ENCODE peak calls at places on chromosome 4, in five cellular contexts. H is uterus, I is WERI-Rb-1, X is cardiac muscle cell, K is transverse colon. L is an unnamed sample.

GRCh38 chr4:146342600-146343192 is 128.4 kb downstream of the REELD1 start:
- DNase-seq in H (peak), K (no peak), X (peak), I (peak), L (no peak)

GRCh38 chr4:52822583-52823477 is 39.3 kb upstream of the RASL11B start:
- DNase-seq in X (peak), H (no peak), K (no peak), I (no peak), L (no peak)

GRCh38 chr4:140233811-140234696 is 80.1 kb upstream of the MAML3 start:
- DNase-seq in K (no peak), X (peak), H (peak), I (no peak), L (no peak)

GRCh38 chr4:21790437-21791029 is 158.0 kb downstream of the KCNIP4 start:
- DNase-seq in H (no peak), X (peak), K (no peak), I (no peak), L (no peak)

GRCh38 chr4:103645991-103646390 is 73.8 kb downstream of the TACR3 start:
- DNase-seq in H (no peak), K (no peak), X (no peak), I (no peak), L (no peak)

GRCh38 chr4:101651778-101652177 is 138.8 kb upstream of the BANK1 start:
- DNase-seq in H (no peak), K (no peak), X (no peak), I (no peak), L (peak)

GRCh38 chr4:8320386-8320750 is 50.8 kb downstream of the HTRA3 start:
- DNase-seq in X (no peak), K (no peak), I (peak), H (no peak), L (peak)

GRCh38 chr4:8675383-8675782 is 82.8 kb downstream of the CPZ start:
- DNase-seq in K (no peak), I (no peak), H (no peak), X (peak), L (no peak)

GRCh38 chr4:115844180-115844579 is 730.8 kb upstream of the NDST4 start:
- DNase-seq in K (no peak), X (no peak), H (no peak), I (no peak), L (no peak)

GRCh38 chr4:4866833-4867744 is 7.6 kb downstream of the MSX1 start:
- DNase-seq in H (peak), I (peak), K (no peak), X (peak), L (peak)

GRCh38 chr4:33357121-33357520 is 2637.0 kb downstream of the PCDH7 start:
- DNase-seq in K (no peak), H (no peak), I (no peak), X (no peak), L (no peak)

GRCh38 chr4:88006956-88007303 is 505 bp upstream of the PKD2 start:
- DNase-seq in H (no peak), K (no peak), I (no peak), X (no peak), L (no peak)

GRCh38 chr4:117971406-117971805 is 62.9 kb upstream of the NDST3 start:
- DNase-seq in K (no peak), I (peak), H (no peak), X (no peak), L (no peak)

GRCh38 chr4:41718907-41719306 is 29.6 kb downstream of the PHOX2B start:
- DNase-seq in H (no peak), X (no peak), I (no peak), K (no peak), L (no peak)

GRCh38 chr4:6694177-6694901 is 661 bp downstream of the S100P start:
- DNase-seq in H (no peak), K (no peak), X (no peak), I (no peak), L (no peak)

GRCh38 chr4:108849611-108850406 is 87.0 kb upstream of the ETNPPL start:
- DNase-seq in I (no peak), K (no peak), H (no peak), X (peak), L (no peak)

GRCh38 chr4:159101983-159102622 is 776 bp upstream of the RAPGEF2 start:
- DNase-seq in I (no peak), K (no peak), X (peak), H (no peak), L (no peak)

GRCh38 chr4:180598281-180598680 is 1644.9 kb upstream of the TENM3 start:
- DNase-seq in X (no peak), K (no peak), H (no peak), I (no peak), L (no peak)

GRCh38 chr4:38815879-38816782 is 11.5 kb upstream of the TLR1 start:
- DNase-seq in X (no peak), K (no peak), I (no peak), H (no peak), L (no peak)

GRCh38 chr4:26015906-26016305 is 101.9 kb downstream of the SMIM20 start:
- DNase-seq in H (no peak), I (no peak), X (no peak), K (no peak), L (no peak)

GRCh38 chr4:23279377-23279988 is 586.7 kb downstream of the GBA3 start:
- DNase-seq in X (peak), H (no peak), K (no peak), I (no peak), L (no peak)

GRCh38 chr4:21512351-21512750 is 436.2 kb downstream of the KCNIP4 start:
- DNase-seq in X (peak), I (peak), K (no peak), H (no peak), L (no peak)

GRCh38 chr4:166435449-166435848 is 562.4 kb downstream of the TLL1 start:
- DNase-seq in X (peak), I (no peak), H (no peak), K (no peak), L (no peak)

GRCh38 chr4:122562436-122562835 is 58.4 kb downstream of the IL21 start:
- DNase-seq in H (no peak), K (no peak), X (no peak), I (no peak), L (no peak)

DNA sequence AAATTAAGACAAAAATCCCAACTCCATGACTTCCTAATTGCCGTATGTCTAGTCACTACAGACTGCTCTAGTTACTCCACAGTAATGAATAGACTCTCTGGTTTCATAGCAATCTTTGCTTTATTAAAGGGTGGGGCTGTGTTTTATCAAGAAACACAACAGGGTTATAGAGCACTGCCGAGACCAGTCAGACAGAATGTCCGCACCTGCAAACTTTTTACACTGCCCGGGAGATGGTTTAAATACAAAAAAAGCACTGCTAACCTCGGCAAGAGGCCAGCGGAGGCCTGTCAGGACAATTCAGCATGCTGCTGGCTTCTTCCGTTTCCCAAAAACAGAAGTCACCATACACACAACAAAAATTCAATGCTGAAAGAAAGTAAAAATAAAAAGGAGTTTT is 67.4 kb downstream of the IRF2 start:
- DNase-seq in I (no peak), H (no peak), K (peak), X (no peak), L (no peak)
- H3K27ac ChIP-seq in I (no peak), H (peak), K (peak), X (no peak), L (peak)

DNA sequence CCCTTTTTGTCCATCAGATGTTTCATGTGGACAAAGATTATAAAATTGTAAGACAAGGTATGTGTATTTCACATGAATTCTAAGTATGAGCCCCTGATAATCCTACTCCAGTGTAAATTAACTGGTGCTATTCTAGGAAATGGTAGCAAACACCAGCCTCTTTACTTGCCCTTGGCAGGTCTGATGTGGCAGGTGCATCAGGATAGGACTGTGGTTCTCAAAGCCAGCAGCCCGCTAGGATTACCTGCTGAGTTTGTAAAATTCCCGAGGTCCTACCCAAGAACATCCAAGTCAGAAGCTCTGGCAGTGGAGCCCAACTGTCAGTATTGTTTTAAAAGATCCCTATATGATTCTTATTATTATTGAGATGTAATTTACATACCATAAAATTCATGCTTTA is 174.0 kb upstream of the ANXA3 start:
- DNase-seq in I (no peak), X (no peak), K (no peak), H (no peak), L (no peak)
- TF ChIP-seq CTCF in I (no peak), X (no peak), K (no peak), H (no peak), L (no peak)

DNA sequence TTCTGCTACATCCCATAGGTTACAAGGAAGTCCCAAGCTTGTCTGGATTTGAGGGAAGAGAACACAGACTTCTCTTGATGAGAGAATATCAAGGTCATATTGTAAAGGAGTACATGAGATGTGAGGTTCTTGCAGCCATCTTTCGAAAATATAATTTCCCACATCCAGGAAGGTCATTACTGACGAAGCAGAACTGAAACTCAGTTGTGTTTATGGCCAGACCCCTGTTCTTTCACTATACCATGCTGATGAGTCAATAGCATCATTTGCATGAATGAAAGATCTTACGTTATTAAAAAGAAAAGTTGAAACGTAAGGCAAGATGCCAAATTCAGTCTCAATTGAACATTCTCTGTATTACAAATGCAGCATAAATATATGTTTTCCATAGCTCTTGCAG is 14.2 kb upstream of the CCDC149 start:
- DNase-seq in H (no peak), X (no peak), I (no peak), K (no peak), L (no peak)
- H3K4me3 ChIP-seq in H (no peak), X (no peak), I (no peak), K (no peak), L (no peak)

GRCh38 chr4:173217727-173218126 is 49.1 kb downstream of the GALNT7 start:
- DNase-seq in X (peak), H (no peak), I (no peak), K (no peak), L (no peak)
- H3K27ac ChIP-seq in X (no peak), H (no peak), I (no peak), K (no peak), L (no peak)

GRCh38 chr4:70676554-70677090 is 10.3 kb upstream of the JCHAIN start:
- DNase-seq in H (no peak), I (no peak), K (no peak), X (no peak), L (no peak)

GRCh38 chr4:70678383-70678999 is 9.8 kb upstream of the UTP3 start:
- DNase-seq in H (no peak), X (no peak), K (no peak), I (no peak), L (no peak)

DNA sequence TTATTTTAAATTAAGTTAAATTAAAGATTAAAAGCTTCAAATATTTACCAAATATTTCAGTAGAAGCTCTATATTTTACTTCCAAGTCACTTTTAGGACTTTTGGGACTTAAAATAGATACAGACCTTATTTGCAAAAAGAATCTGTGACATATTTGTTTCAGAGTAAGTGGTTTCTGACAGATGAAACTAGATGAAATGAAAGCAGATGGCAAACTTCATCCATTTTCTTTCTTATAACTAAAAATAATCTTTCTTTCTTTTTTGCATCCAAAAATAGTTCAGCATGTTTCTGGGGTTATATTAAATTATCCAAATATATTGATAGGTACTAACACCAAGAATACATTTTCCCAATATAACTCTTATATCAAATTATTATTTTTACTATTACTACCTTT is 6.6 kb upstream of the UTP3 start:
- DNase-seq in X (no peak), K (no peak), H (no peak), I (no peak), L (no peak)
- TF ChIP-seq CTCF in X (no peak), K (no peak), H (no peak), I (no peak), L (no peak)

GRCh38 chr4:152037435-152037834 is 276.6 kb upstream of the GATB start:
- DNase-seq in I (no peak), H (no peak), K (no peak), X (no peak), L (no peak)
- H3K4me3 ChIP-seq in I (no peak), H (no peak), K (no peak), X (no peak), L (no peak)

GRCh38 chr4:153224474-153224873 is 20.2 kb downstream of the TRIM2 start:
- DNase-seq in H (no peak), K (no peak), X (no peak), I (no peak), L (no peak)

GRCh38 chr4:153223935-153224334 is 19.7 kb downstream of the TRIM2 start:
- DNase-seq in I (no peak), K (no peak), X (no peak), H (no peak), L (no peak)

GRCh38 chr4:153222162-153222789 is 18.0 kb downstream of the TRIM2 start:
- DNase-seq in I (peak), K (peak), H (peak), X (peak), L (peak)

GRCh38 chr4:153222790-153223417 is 18.7 kb downstream of the TRIM2 start:
- DNase-seq in X (peak), I (no peak), K (peak), H (peak), L (peak)

DNA sequence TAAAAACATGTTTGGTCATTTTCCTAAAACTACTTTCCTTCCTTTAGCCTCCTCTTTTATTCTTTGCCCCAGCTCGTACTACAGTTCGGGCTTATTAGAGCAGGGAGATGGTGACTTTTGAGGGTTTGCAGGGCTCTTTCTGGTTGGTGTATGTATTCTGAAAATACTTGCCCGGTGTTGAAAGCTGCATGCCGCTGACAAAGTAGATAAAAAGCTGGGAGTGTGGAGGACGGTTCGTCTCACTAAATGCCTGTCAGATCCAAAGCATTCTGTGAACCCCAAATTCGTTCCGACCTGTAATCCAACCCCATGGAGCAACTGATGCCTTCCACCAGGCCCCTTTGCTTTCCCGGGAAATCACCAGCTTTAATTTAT is 19.2 kb downstream of the TRIM2 start:
- DNase-seq in H (no peak), X (peak), K (no peak), I (no peak), L (no peak)
- H3K27ac ChIP-seq in H (peak), X (peak), K (peak), I (peak), L (peak)

L was measured in psoas muscle.